ENCODE peak calls at places on chromosomes 12 and 14, in eight cellular contexts. One of them, this sample, is unnamed.

GRCh38 chr14:45135181-45135580 is 549 bp upstream of the FANCM start:
- DNase-seq in pancreas: no peak
- DNase-seq in CD4-positive, alpha-beta memory T cell: no peak
- DNase-seq in tibial artery: no peak
- DNase-seq in right cardiac atrium: no peak
- DNase-seq in right atrium auricular region: no peak
- DNase-seq in foreskin fibroblast: peak
- DNase-seq in psoas muscle: no peak
- DNase-seq in this sample: peak

GRCh38 chr14:99603471-99603933 is 505 bp downstream of the CCDC85C start:
- DNase-seq in right cardiac atrium: peak
- DNase-seq in tibial artery: no peak
- DNase-seq in pancreas: peak
- DNase-seq in CD4-positive, alpha-beta memory T cell: peak
- DNase-seq in foreskin fibroblast: peak
- DNase-seq in psoas muscle: no peak
- DNase-seq in right atrium auricular region: no peak
- DNase-seq in this sample: peak

GRCh38 chr14:90458536-90458935 is 61.7 kb downstream of the CALM1 start:
- DNase-seq in right atrium auricular region: no peak
- DNase-seq in CD4-positive, alpha-beta memory T cell: no peak
- DNase-seq in pancreas: no peak
- DNase-seq in right cardiac atrium: no peak
- DNase-seq in psoas muscle: no peak
- DNase-seq in foreskin fibroblast: no peak
- DNase-seq in tibial artery: no peak
- DNase-seq in this sample: no peak

GRCh38 chr14:71321556-71322315 is 414.5 kb downstream of the PCNX1 start:
- DNase-seq in psoas muscle: no peak
- DNase-seq in foreskin fibroblast: peak
- DNase-seq in tibial artery: no peak
- DNase-seq in pancreas: no peak
- DNase-seq in right atrium auricular region: no peak
- DNase-seq in right cardiac atrium: no peak
- DNase-seq in CD4-positive, alpha-beta memory T cell: no peak
- DNase-seq in this sample: peak

GRCh38 chr12:124869011-124869665 is 5.5 kb upstream of the SCARB1 start:
- DNase-seq in psoas muscle: no peak
- DNase-seq in pancreas: no peak
- DNase-seq in right atrium auricular region: no peak
- DNase-seq in foreskin fibroblast: no peak
- DNase-seq in right cardiac atrium: peak
- DNase-seq in tibial artery: peak
- DNase-seq in CD4-positive, alpha-beta memory T cell: no peak
- DNase-seq in this sample: no peak

GRCh38 chr14:37550511-37550910 is 44.5 kb downstream of the FOXA1 start:
- DNase-seq in right cardiac atrium: no peak
- DNase-seq in foreskin fibroblast: peak
- DNase-seq in pancreas: no peak
- DNase-seq in right atrium auricular region: no peak
- DNase-seq in CD4-positive, alpha-beta memory T cell: no peak
- DNase-seq in tibial artery: no peak
- DNase-seq in psoas muscle: no peak
- DNase-seq in this sample: no peak

GRCh38 chr14:22837750-22838538 is 1.6 kb downstream of the MMP14 start:
- DNase-seq in tibial artery: peak
- DNase-seq in pancreas: no peak
- DNase-seq in right cardiac atrium: peak
- DNase-seq in right atrium auricular region: no peak
- DNase-seq in psoas muscle: peak
- DNase-seq in foreskin fibroblast: peak
- DNase-seq in CD4-positive, alpha-beta memory T cell: no peak
- DNase-seq in this sample: no peak

GRCh38 chr12:122318607-122319311 is 52.5 kb upstream of the VPS33A start:
- DNase-seq in psoas muscle: no peak
- DNase-seq in foreskin fibroblast: peak
- DNase-seq in CD4-positive, alpha-beta memory T cell: no peak
- DNase-seq in right cardiac atrium: no peak
- DNase-seq in right atrium auricular region: no peak
- DNase-seq in pancreas: no peak
- DNase-seq in tibial artery: peak
- DNase-seq in this sample: no peak

GRCh38 chr14:76348898-76349297 is 27.0 kb upstream of the ESRRB start:
- DNase-seq in right atrium auricular region: peak
- DNase-seq in CD4-positive, alpha-beta memory T cell: no peak
- DNase-seq in foreskin fibroblast: peak
- DNase-seq in tibial artery: peak
- DNase-seq in psoas muscle: peak
- DNase-seq in pancreas: no peak
- DNase-seq in right cardiac atrium: no peak
- DNase-seq in this sample: no peak

GRCh38 chr12:14394317-14395058 is 29.0 kb downstream of the ATF7IP start:
- DNase-seq in foreskin fibroblast: peak
- DNase-seq in right atrium auricular region: no peak
- DNase-seq in psoas muscle: no peak
- DNase-seq in CD4-positive, alpha-beta memory T cell: peak
- DNase-seq in right cardiac atrium: no peak
- DNase-seq in pancreas: peak
- DNase-seq in tibial artery: peak
- DNase-seq in this sample: peak

GRCh38 chr12:98909749-98910148 is 264.7 kb downstream of the APAF1 start:
- DNase-seq in CD4-positive, alpha-beta memory T cell: no peak
- DNase-seq in right atrium auricular region: no peak
- DNase-seq in right cardiac atrium: no peak
- DNase-seq in foreskin fibroblast: no peak
- DNase-seq in pancreas: no peak
- DNase-seq in tibial artery: no peak
- DNase-seq in psoas muscle: no peak
- DNase-seq in this sample: no peak

GRCh38 chr14:59695198-59695597 is 118.6 kb upstream of the CCDC175 start:
- DNase-seq in foreskin fibroblast: peak
- DNase-seq in pancreas: no peak
- DNase-seq in right atrium auricular region: no peak
- DNase-seq in psoas muscle: no peak
- DNase-seq in right cardiac atrium: no peak
- DNase-seq in tibial artery: peak
- DNase-seq in CD4-positive, alpha-beta memory T cell: no peak
- DNase-seq in this sample: no peak

GRCh38 chr12:107435520-107435919 is 250.1 kb upstream of the PWP1 start:
- DNase-seq in right atrium auricular region: no peak
- DNase-seq in psoas muscle: no peak
- DNase-seq in tibial artery: no peak
- DNase-seq in right cardiac atrium: no peak
- DNase-seq in CD4-positive, alpha-beta memory T cell: no peak
- DNase-seq in foreskin fibroblast: peak
- DNase-seq in pancreas: no peak
- DNase-seq in this sample: no peak

GRCh38 chr12:103909811-103910210 is 20.4 kb upstream of the HSP90B1 start:
- DNase-seq in pancreas: no peak
- DNase-seq in right atrium auricular region: no peak
- DNase-seq in psoas muscle: no peak
- DNase-seq in right cardiac atrium: no peak
- DNase-seq in tibial artery: no peak
- DNase-seq in CD4-positive, alpha-beta memory T cell: no peak
- DNase-seq in foreskin fibroblast: peak
- DNase-seq in this sample: no peak

GRCh38 chr12:90211017-90211416 is 502.4 kb upstream of the ATP2B1 start:
- DNase-seq in tibial artery: no peak
- DNase-seq in foreskin fibroblast: peak
- DNase-seq in CD4-positive, alpha-beta memory T cell: no peak
- DNase-seq in right atrium auricular region: no peak
- DNase-seq in psoas muscle: no peak
- DNase-seq in pancreas: no peak
- DNase-seq in right cardiac atrium: no peak
- DNase-seq in this sample: no peak

GRCh38 chr14:35789651-35790050 is 19.4 kb downstream of the RALGAPA1 start:
- DNase-seq in tibial artery: no peak
- DNase-seq in pancreas: no peak
- DNase-seq in right cardiac atrium: no peak
- DNase-seq in foreskin fibroblast: no peak
- DNase-seq in CD4-positive, alpha-beta memory T cell: no peak
- DNase-seq in psoas muscle: no peak
- DNase-seq in right atrium auricular region: no peak
- DNase-seq in this sample: peak

GRCh38 chr12:64828713-64829112 is 4.3 kb downstream of the TBC1D30 start:
- DNase-seq in pancreas: no peak
- DNase-seq in right atrium auricular region: no peak
- DNase-seq in right cardiac atrium: peak
- DNase-seq in foreskin fibroblast: no peak
- DNase-seq in tibial artery: no peak
- DNase-seq in CD4-positive, alpha-beta memory T cell: no peak
- DNase-seq in psoas muscle: no peak
- DNase-seq in this sample: no peak
- H3K4me3 ChIP-seq in pancreas: no peak
- H3K4me3 ChIP-seq in right atrium auricular region: no peak
- H3K4me3 ChIP-seq in right cardiac atrium: no peak
- H3K4me3 ChIP-seq in foreskin fibroblast: no peak
- H3K4me3 ChIP-seq in tibial artery: no peak
- H3K4me3 ChIP-seq in CD4-positive, alpha-beta memory T cell: no peak
- H3K4me3 ChIP-seq in psoas muscle: no peak
- H3K4me3 ChIP-seq in this sample: no peak

DNA sequence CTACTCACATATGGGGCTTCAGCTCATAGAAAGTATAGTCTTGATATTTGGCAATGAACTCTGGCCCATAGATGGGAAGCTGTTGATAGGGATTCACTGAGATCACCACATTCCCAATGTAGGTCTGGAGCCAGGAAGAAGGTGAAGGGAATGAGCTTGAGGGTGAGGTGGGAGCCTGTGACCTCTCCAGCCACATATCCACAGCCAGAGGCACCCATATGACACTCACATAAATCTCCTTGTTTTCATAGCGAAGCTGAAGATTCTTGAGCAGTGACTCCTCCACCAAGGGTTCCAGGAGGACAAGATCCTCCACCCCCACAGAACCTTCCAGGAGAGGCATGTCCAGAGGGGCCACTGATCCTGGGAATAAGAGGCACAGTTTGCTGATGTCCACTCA is 1.9 kb downstream of the MYO1A start:
- DNase-seq in foreskin fibroblast: peak
- DNase-seq in right cardiac atrium: no peak
- DNase-seq in tibial artery: no peak
- DNase-seq in CD4-positive, alpha-beta memory T cell: no peak
- DNase-seq in pancreas: no peak
- DNase-seq in right atrium auricular region: no peak
- DNase-seq in psoas muscle: no peak
- DNase-seq in this sample: no peak
- H3K4me3 ChIP-seq in foreskin fibroblast: no peak
- H3K4me3 ChIP-seq in right cardiac atrium: no peak
- H3K4me3 ChIP-seq in tibial artery: no peak
- H3K4me3 ChIP-seq in CD4-positive, alpha-beta memory T cell: no peak
- H3K4me3 ChIP-seq in pancreas: no peak
- H3K4me3 ChIP-seq in right atrium auricular region: no peak
- H3K4me3 ChIP-seq in psoas muscle: no peak
- H3K4me3 ChIP-seq in this sample: no peak

DNA sequence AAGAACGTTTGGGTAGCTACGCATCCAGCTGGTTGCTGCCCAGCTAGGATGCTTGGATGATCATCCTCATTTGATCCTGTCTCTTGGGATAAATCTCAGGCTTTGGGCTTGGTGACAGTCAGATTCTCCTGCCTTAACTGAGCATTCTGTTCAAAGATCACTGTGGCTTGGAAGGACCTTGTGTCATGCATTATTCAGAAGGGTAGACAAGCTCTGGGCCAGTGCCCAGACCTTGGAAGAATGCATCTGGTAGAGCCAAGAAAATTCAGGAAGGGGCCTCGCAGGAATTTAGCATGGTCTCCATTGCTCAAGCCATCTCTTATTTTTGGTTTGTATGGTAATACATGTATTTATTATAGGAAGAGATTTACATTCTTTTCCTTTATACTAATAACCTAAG is 188.5 kb downstream of the NRXN3 start:
- DNase-seq in foreskin fibroblast: no peak
- DNase-seq in CD4-positive, alpha-beta memory T cell: no peak
- DNase-seq in tibial artery: no peak
- DNase-seq in right atrium auricular region: no peak
- DNase-seq in pancreas: no peak
- DNase-seq in right cardiac atrium: no peak
- DNase-seq in psoas muscle: no peak
- DNase-seq in this sample: no peak
- H3K4me3 ChIP-seq in foreskin fibroblast: no peak
- H3K4me3 ChIP-seq in CD4-positive, alpha-beta memory T cell: no peak
- H3K4me3 ChIP-seq in tibial artery: no peak
- H3K4me3 ChIP-seq in right atrium auricular region: no peak
- H3K4me3 ChIP-seq in pancreas: no peak
- H3K4me3 ChIP-seq in right cardiac atrium: no peak
- H3K4me3 ChIP-seq in psoas muscle: no peak
- H3K4me3 ChIP-seq in this sample: no peak

GRCh38 chr14:65226824-65227604 is 124.7 kb upstream of the MAX start:
- DNase-seq in tibial artery: no peak
- DNase-seq in psoas muscle: no peak
- DNase-seq in right cardiac atrium: no peak
- DNase-seq in right atrium auricular region: no peak
- DNase-seq in foreskin fibroblast: peak
- DNase-seq in CD4-positive, alpha-beta memory T cell: no peak
- DNase-seq in pancreas: peak
- DNase-seq in this sample: no peak

GRCh38 chr14:65228436-65228835 is 126.1 kb upstream of the MAX start:
- DNase-seq in pancreas: peak
- DNase-seq in right cardiac atrium: no peak
- DNase-seq in CD4-positive, alpha-beta memory T cell: no peak
- DNase-seq in tibial artery: no peak
- DNase-seq in psoas muscle: no peak
- DNase-seq in right atrium auricular region: no peak
- DNase-seq in foreskin fibroblast: no peak
- DNase-seq in this sample: peak

GRCh38 chr14:65229431-65230286 is 127.3 kb upstream of the MAX start:
- DNase-seq in foreskin fibroblast: peak
- DNase-seq in psoas muscle: peak
- DNase-seq in right atrium auricular region: no peak
- DNase-seq in CD4-positive, alpha-beta memory T cell: peak
- DNase-seq in tibial artery: no peak
- DNase-seq in pancreas: peak
- DNase-seq in right cardiac atrium: peak
- DNase-seq in this sample: peak

GRCh38 chr14:65230287-65230728 is 128.0 kb upstream of the MAX start:
- DNase-seq in right atrium auricular region: peak
- DNase-seq in tibial artery: no peak
- DNase-seq in psoas muscle: no peak
- DNase-seq in CD4-positive, alpha-beta memory T cell: no peak
- DNase-seq in right cardiac atrium: peak
- DNase-seq in foreskin fibroblast: no peak
- DNase-seq in pancreas: peak
- DNase-seq in this sample: no peak

GRCh38 chr14:65228956-65229355 is 126.6 kb upstream of the MAX start:
- DNase-seq in psoas muscle: no peak
- DNase-seq in CD4-positive, alpha-beta memory T cell: no peak
- DNase-seq in right cardiac atrium: no peak
- DNase-seq in tibial artery: no peak
- DNase-seq in pancreas: peak
- DNase-seq in right atrium auricular region: no peak
- DNase-seq in foreskin fibroblast: no peak
- DNase-seq in this sample: no peak
- H3K4me3 ChIP-seq in psoas muscle: no peak
- H3K4me3 ChIP-seq in CD4-positive, alpha-beta memory T cell: no peak
- H3K4me3 ChIP-seq in right cardiac atrium: peak
- H3K4me3 ChIP-seq in tibial artery: no peak
- H3K4me3 ChIP-seq in pancreas: no peak
- H3K4me3 ChIP-seq in right atrium auricular region: no peak
- H3K4me3 ChIP-seq in foreskin fibroblast: no peak
- H3K4me3 ChIP-seq in this sample: no peak

This sample was measured in GM12865.